ENCODE peak calls at places on chromosome 18, in five cellular contexts. A, I, D, R and W are unnamed samples.

GRCh38 chr18:75429975-75430374 is 2.5 kb upstream of the SMIM21 start:
- DNase-seq in R (no peak), D (no peak), A (no peak), I (peak), W (no peak)

GRCh38 chr18:59109375-59109774 is 30.3 kb upstream of the SEC11C start:
- DNase-seq in R (no peak), A (no peak), D (no peak), I (no peak), W (no peak)

GRCh38 chr18:3099327-3099726 is 86.4 kb upstream of the LPIN2 start:
- DNase-seq in R (no peak), D (no peak), I (no peak), A (no peak), W (no peak)

GRCh38 chr18:44709297-44710117 is 28.8 kb downstream of the SETBP1 start:
- DNase-seq in D (no peak), A (no peak), R (no peak), I (no peak), W (no peak)

GRCh38 chr18:3525870-3526420 is 76.0 kb downstream of the TGIF1 start:
- DNase-seq in R (no peak), A (peak), I (peak), D (peak), W (peak)

GRCh38 chr18:58247363-58247834 is 203.4 kb downstream of the NEDD4L start:
- DNase-seq in R (no peak), A (no peak), D (no peak), I (no peak), W (no peak)

GRCh38 chr18:49321271-49321670 is 139.2 kb downstream of the DYM start:
- DNase-seq in R (no peak), I (no peak), D (no peak), A (no peak), W (no peak)

GRCh38 chr18:69708844-69709243 is 238.8 kb downstream of the CD226 start:
- DNase-seq in I (no peak), A (no peak), D (no peak), R (no peak), W (no peak)

GRCh38 chr18:62486290-62486964 is 36.4 kb upstream of the ZCCHC2 start:
- DNase-seq in A (peak), D (no peak), R (no peak), I (peak), W (no peak)